ENCODE peak calls at places on chromosome 14, in five cellular contexts. One of them, this sample, is unnamed.

GRCh38 chr14:68000516-68000915 is 180.9 kb downstream of the RAD51B start:
- DNase-seq in IMR-90: no peak
- DNase-seq in H1: no peak
- DNase-seq in neuronal stem cell: no peak
- DNase-seq in mesendoderm: no peak
- DNase-seq in this sample: no peak

GRCh38 chr14:89356927-89357326 is 60.1 kb downstream of the FOXN3 start:
- DNase-seq in H1: peak
- DNase-seq in mesendoderm: no peak
- DNase-seq in neuronal stem cell: no peak
- DNase-seq in IMR-90: no peak
- DNase-seq in this sample: no peak

GRCh38 chr14:100317897-100318808 is 5.0 kb upstream of the SLC25A47 start:
- DNase-seq in mesendoderm: peak
- DNase-seq in IMR-90: peak
- DNase-seq in neuronal stem cell: no peak
- DNase-seq in H1: peak
- DNase-seq in this sample: peak

GRCh38 chr14:76761198-76761848 is at the start of gene VASH1:
- DNase-seq in H1: peak
- DNase-seq in mesendoderm: peak
- DNase-seq in IMR-90: peak
- DNase-seq in neuronal stem cell: no peak
- DNase-seq in this sample: peak

GRCh38 chr14:104772707-104773504 is 20.0 kb downstream of the SIVA1 start:
- DNase-seq in mesendoderm: no peak
- DNase-seq in H1: no peak
- DNase-seq in IMR-90: no peak
- DNase-seq in neuronal stem cell: no peak
- DNase-seq in this sample: no peak

GRCh38 chr14:20630340-20631022 is 11.0 kb downstream of the OR6S1 start:
- DNase-seq in H1: peak
- DNase-seq in mesendoderm: peak
- DNase-seq in IMR-90: peak
- DNase-seq in neuronal stem cell: no peak
- DNase-seq in this sample: peak

GRCh38 chr14:23094666-23095195 is at the start of gene ACIN1:
- DNase-seq in neuronal stem cell: peak
- DNase-seq in H1: peak
- DNase-seq in IMR-90: peak
- DNase-seq in mesendoderm: peak
- DNase-seq in this sample: no peak

GRCh38 chr14:76647699-76648298 is 113.5 kb upstream of the VASH1 start:
- DNase-seq in mesendoderm: peak
- DNase-seq in H1: no peak
- DNase-seq in neuronal stem cell: peak
- DNase-seq in IMR-90: peak
- DNase-seq in this sample: peak

GRCh38 chr14:63727736-63728728 is at the start of gene SGPP1:
- DNase-seq in IMR-90: peak
- DNase-seq in H1: peak
- DNase-seq in mesendoderm: peak
- DNase-seq in neuronal stem cell: peak
- DNase-seq in this sample: peak

GRCh38 chr14:81938341-81938740 is 404.7 kb upstream of the SEL1L start:
- DNase-seq in IMR-90: no peak
- DNase-seq in neuronal stem cell: no peak
- DNase-seq in H1: no peak
- DNase-seq in mesendoderm: no peak
- DNase-seq in this sample: no peak

GRCh38 chr14:81936348-81936747 is 402.7 kb upstream of the SEL1L start:
- DNase-seq in IMR-90: no peak
- DNase-seq in H1: no peak
- DNase-seq in mesendoderm: no peak
- DNase-seq in neuronal stem cell: no peak
- DNase-seq in this sample: no peak

GRCh38 chr14:81940636-81941035 is 407.0 kb upstream of the SEL1L start:
- DNase-seq in mesendoderm: no peak
- DNase-seq in neuronal stem cell: no peak
- DNase-seq in H1: no peak
- DNase-seq in IMR-90: no peak
- DNase-seq in this sample: no peak

GRCh38 chr14:81931828-81932227 is 398.2 kb upstream of the SEL1L start:
- DNase-seq in neuronal stem cell: no peak
- DNase-seq in mesendoderm: no peak
- DNase-seq in H1: no peak
- DNase-seq in IMR-90: no peak
- DNase-seq in this sample: no peak

DNA sequence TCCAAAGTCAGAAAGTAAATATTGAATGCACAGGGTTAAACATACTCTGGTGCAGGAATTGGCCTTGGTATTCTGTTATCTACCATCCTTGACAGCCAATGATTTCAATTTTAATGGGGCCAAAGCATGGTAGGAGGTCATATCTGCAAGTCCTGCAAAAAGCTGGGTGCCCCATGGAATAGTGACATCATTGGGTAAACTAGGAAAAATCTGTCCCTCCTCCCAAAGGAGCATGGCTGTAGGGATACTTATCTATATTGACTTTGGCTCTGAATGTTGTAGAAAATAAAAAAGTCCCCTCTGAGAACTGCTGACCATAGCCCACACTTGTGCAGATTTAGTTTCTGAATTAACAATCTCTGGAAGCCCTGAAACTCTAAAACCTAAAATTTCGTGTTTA is 403.2 kb upstream of the SEL1L start:
- DNase-seq in IMR-90: no peak
- DNase-seq in mesendoderm: no peak
- DNase-seq in H1: no peak
- DNase-seq in neuronal stem cell: no peak
- DNase-seq in this sample: no peak
- H2BK120ac ChIP-seq in IMR-90: no peak
- H2BK120ac ChIP-seq in mesendoderm: no peak
- H2BK120ac ChIP-seq in H1: no peak
- H2BK120ac ChIP-seq in neuronal stem cell: no peak
- H2BK120ac ChIP-seq in this sample: no peak

DNA sequence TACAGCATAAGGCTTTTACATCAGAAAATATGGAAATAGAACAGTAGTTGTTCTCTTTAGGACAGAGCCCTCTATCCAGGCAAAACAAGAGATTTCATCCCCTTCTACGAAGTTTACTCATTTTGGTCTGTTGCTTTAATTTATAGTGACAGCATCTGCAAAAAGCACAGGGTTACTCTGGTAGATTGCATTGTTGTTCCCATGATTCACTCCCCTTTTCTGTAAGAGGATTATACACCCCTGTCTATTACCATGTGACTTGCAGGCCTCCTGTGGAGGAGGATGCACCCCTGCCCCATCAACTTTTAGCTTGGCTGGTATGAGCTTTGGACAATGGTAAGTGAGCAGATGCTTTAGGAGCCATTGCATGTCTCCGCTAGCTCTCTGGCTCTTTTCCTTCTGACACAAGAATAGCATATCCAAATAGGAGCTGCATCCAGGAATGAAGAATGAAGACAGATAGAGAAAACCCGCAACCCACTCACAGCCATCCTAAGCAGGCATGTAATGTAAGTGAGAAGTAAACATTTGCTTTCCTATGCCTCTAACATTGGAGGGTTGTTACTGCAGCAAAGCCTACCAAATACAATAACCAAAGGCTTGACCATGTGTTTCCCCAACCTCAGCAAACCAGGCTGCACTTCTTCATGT is 304.2 kb downstream of the AKAP6 start:
- DNase-seq in IMR-90: no peak
- DNase-seq in H1: no peak
- DNase-seq in neuronal stem cell: no peak
- DNase-seq in mesendoderm: no peak
- DNase-seq in this sample: no peak
- H3K18ac ChIP-seq in IMR-90: no peak
- H3K18ac ChIP-seq in H1: no peak
- H3K18ac ChIP-seq in neuronal stem cell: no peak
- H3K18ac ChIP-seq in mesendoderm: no peak
- H3K18ac ChIP-seq in this sample: no peak

GRCh38 chr14:33493990-33494389 is 456.9 kb downstream of the EGLN3 start:
- DNase-seq in IMR-90: no peak
- DNase-seq in neuronal stem cell: no peak
- DNase-seq in mesendoderm: no peak
- DNase-seq in H1: no peak
- DNase-seq in this sample: no peak
- H2BK120ac ChIP-seq in IMR-90: no peak
- H2BK120ac ChIP-seq in neuronal stem cell: no peak
- H2BK120ac ChIP-seq in mesendoderm: no peak
- H2BK120ac ChIP-seq in H1: no peak
- H2BK120ac ChIP-seq in this sample: no peak

GRCh38 chr14:51447411-51447810 is 204.3 kb upstream of the FRMD6 start:
- DNase-seq in IMR-90: no peak
- DNase-seq in neuronal stem cell: no peak
- DNase-seq in mesendoderm: no peak
- DNase-seq in H1: no peak
- DNase-seq in this sample: no peak
- H3K18ac ChIP-seq in IMR-90: peak
- H3K18ac ChIP-seq in neuronal stem cell: no peak
- H3K18ac ChIP-seq in mesendoderm: no peak
- H3K18ac ChIP-seq in H1: no peak
- H3K18ac ChIP-seq in this sample: no peak

GRCh38 chr14:72619881-72620280 is 274.0 kb downstream of the DPF3 start:
- DNase-seq in IMR-90: no peak
- DNase-seq in neuronal stem cell: no peak
- DNase-seq in mesendoderm: no peak
- DNase-seq in H1: peak
- DNase-seq in this sample: no peak
- H2BK120ac ChIP-seq in IMR-90: no peak
- H2BK120ac ChIP-seq in neuronal stem cell: no peak
- H2BK120ac ChIP-seq in mesendoderm: no peak
- H2BK120ac ChIP-seq in H1: no peak
- H2BK120ac ChIP-seq in this sample: no peak